ENCODE peak calls at places on chromosomes 5 and 9, in four cellular contexts. One of them, this sample, is unnamed.

GRCh38 chr5:78803386-78803785 is 154.8 kb upstream of the LHFPL2 start:
- DNase-seq in CD8-positive, alpha-beta T cell: no peak
- DNase-seq in HCT116: no peak
- DNase-seq in H9: no peak
- DNase-seq in this sample: no peak

GRCh38 chr9:109455861-109456260 is 42.2 kb downstream of the PTPN3 start:
- DNase-seq in HCT116: no peak
- DNase-seq in CD8-positive, alpha-beta T cell: no peak
- DNase-seq in H9: peak
- DNase-seq in this sample: no peak

GRCh38 chr9:13205824-13206223 is 73.7 kb downstream of the MPDZ start:
- DNase-seq in HCT116: no peak
- DNase-seq in CD8-positive, alpha-beta T cell: no peak
- DNase-seq in H9: no peak
- DNase-seq in this sample: no peak

GRCh38 chr5:135391123-135391868 is 7.7 kb downstream of the MACROH2A1 start:
- DNase-seq in CD8-positive, alpha-beta T cell: no peak
- DNase-seq in HCT116: no peak
- DNase-seq in H9: no peak
- DNase-seq in this sample: no peak

GRCh38 chr9:135590486-135591079 is 29.0 kb downstream of the PAEP start:
- DNase-seq in H9: no peak
- DNase-seq in CD8-positive, alpha-beta T cell: no peak
- DNase-seq in HCT116: no peak
- DNase-seq in this sample: no peak

GRCh38 chr9:91334053-91334452 is 27.7 kb downstream of the AUH start:
- DNase-seq in CD8-positive, alpha-beta T cell: no peak
- DNase-seq in H9: no peak
- DNase-seq in HCT116: no peak
- DNase-seq in this sample: no peak

GRCh38 chr9:114721491-114722362 is 39.7 kb upstream of the TEX48 start:
- DNase-seq in HCT116: no peak
- DNase-seq in CD8-positive, alpha-beta T cell: no peak
- DNase-seq in H9: no peak
- DNase-seq in this sample: no peak

GRCh38 chr5:181241393-181241975 is 2.2 kb downstream of the RACK1 start:
- DNase-seq in CD8-positive, alpha-beta T cell: no peak
- DNase-seq in H9: no peak
- DNase-seq in HCT116: no peak
- DNase-seq in this sample: no peak

GRCh38 chr9:69768101-69768500 is 8.3 kb upstream of the PTAR1 start:
- DNase-seq in HCT116: no peak
- DNase-seq in H9: no peak
- DNase-seq in CD8-positive, alpha-beta T cell: no peak
- DNase-seq in this sample: no peak

GRCh38 chr5:73966411-73966810 is 340.4 kb downstream of the ARHGEF28 start:
- DNase-seq in CD8-positive, alpha-beta T cell: no peak
- DNase-seq in HCT116: no peak
- DNase-seq in H9: no peak
- DNase-seq in this sample: no peak

GRCh38 chr5:168793844-168794837 is 215.0 kb upstream of the PANK3 start:
- DNase-seq in CD8-positive, alpha-beta T cell: no peak
- DNase-seq in HCT116: no peak
- DNase-seq in H9: no peak
- DNase-seq in this sample: no peak

GRCh38 chr5:171481791-171482536 is 62.5 kb downstream of the FGF18 start:
- DNase-seq in HCT116: no peak
- DNase-seq in H9: no peak
- DNase-seq in CD8-positive, alpha-beta T cell: no peak
- DNase-seq in this sample: no peak

GRCh38 chr5:154352960-154353548 is 92.7 kb upstream of the SAP30L start:
- DNase-seq in CD8-positive, alpha-beta T cell: no peak
- DNase-seq in H9: no peak
- DNase-seq in HCT116: no peak
- DNase-seq in this sample: no peak

GRCh38 chr5:39369123-39369815 is 5.0 kb upstream of the C9 start:
- DNase-seq in HCT116: no peak
- DNase-seq in H9: no peak
- DNase-seq in CD8-positive, alpha-beta T cell: no peak
- DNase-seq in this sample: no peak

GRCh38 chr5:42064821-42065220 is 139.7 kb downstream of the FBXO4 start:
- DNase-seq in CD8-positive, alpha-beta T cell: no peak
- DNase-seq in H9: no peak
- DNase-seq in HCT116: no peak
- DNase-seq in this sample: no peak

GRCh38 chr5:143898381-143898780 is 86.4 kb downstream of the HMHB1 start:
- DNase-seq in CD8-positive, alpha-beta T cell: no peak
- DNase-seq in H9: no peak
- DNase-seq in HCT116: no peak
- DNase-seq in this sample: no peak

GRCh38 chr9:18526686-18527085 is 52.7 kb downstream of the ADAMTSL1 start:
- DNase-seq in HCT116: no peak
- DNase-seq in H9: no peak
- DNase-seq in CD8-positive, alpha-beta T cell: no peak
- DNase-seq in this sample: no peak

GRCh38 chr5:34684281-34684979 is 28.3 kb downstream of the RAI14 start:
- DNase-seq in H9: no peak
- DNase-seq in CD8-positive, alpha-beta T cell: no peak
- DNase-seq in HCT116: peak
- DNase-seq in this sample: no peak

GRCh38 chr5:207599-207998 is 10.4 kb downstream of the CCDC127 start:
- DNase-seq in HCT116: no peak
- DNase-seq in H9: no peak
- DNase-seq in CD8-positive, alpha-beta T cell: no peak
- DNase-seq in this sample: no peak

GRCh38 chr5:42951169-42951846 is 88.8 kb downstream of the ANXA2R start:
- DNase-seq in H9: no peak
- DNase-seq in CD8-positive, alpha-beta T cell: peak
- DNase-seq in HCT116: no peak
- DNase-seq in this sample: no peak

GRCh38 chr9:89330513-89330912 is 12.2 kb downstream of the SECISBP2 start:
- DNase-seq in CD8-positive, alpha-beta T cell: no peak
- DNase-seq in H9: no peak
- DNase-seq in HCT116: no peak
- DNase-seq in this sample: no peak

GRCh38 chr9:38183994-38184568 is 115.1 kb upstream of the SHB start:
- DNase-seq in HCT116: no peak
- DNase-seq in H9: no peak
- DNase-seq in CD8-positive, alpha-beta T cell: no peak
- DNase-seq in this sample: no peak

GRCh38 chr5:180070726-180071417 is 687 bp downstream of the RNF130 start:
- DNase-seq in H9: no peak
- DNase-seq in HCT116: no peak
- DNase-seq in CD8-positive, alpha-beta T cell: no peak
- DNase-seq in this sample: no peak

GRCh38 chr9:13587581-13587980 is 308.1 kb upstream of the MPDZ start:
- DNase-seq in H9: peak
- DNase-seq in HCT116: no peak
- DNase-seq in CD8-positive, alpha-beta T cell: no peak
- DNase-seq in this sample: no peak

GRCh38 chr9:80650964-80651555 is 1038.3 kb downstream of the TLE1 start:
- DNase-seq in HCT116: no peak
- DNase-seq in H9: no peak
- DNase-seq in CD8-positive, alpha-beta T cell: no peak
- DNase-seq in this sample: no peak

GRCh38 chr9:121736147-121736721 is 84.8 kb downstream of the DAB2IP start:
- DNase-seq in H9: peak
- DNase-seq in HCT116: no peak
- DNase-seq in CD8-positive, alpha-beta T cell: no peak
- DNase-seq in this sample: no peak

GRCh38 chr5:132184588-132184987 is 43.1 kb downstream of the P4HA2 start:
- DNase-seq in H9: peak
- DNase-seq in HCT116: peak
- DNase-seq in CD8-positive, alpha-beta T cell: no peak
- DNase-seq in this sample: no peak

GRCh38 chr5:154986151-154986550 is 27.4 kb upstream of the KIF4B start:
- DNase-seq in HCT116: no peak
- DNase-seq in H9: no peak
- DNase-seq in CD8-positive, alpha-beta T cell: no peak
- DNase-seq in this sample: no peak

GRCh38 chr5:119418782-119419101 is 33.6 kb upstream of the HSD17B4 start:
- DNase-seq in HCT116: no peak
- DNase-seq in CD8-positive, alpha-beta T cell: no peak
- DNase-seq in H9: no peak
- DNase-seq in this sample: no peak

GRCh38 chr5:155895484-155895883 is 431.5 kb upstream of the SGCD start:
- DNase-seq in CD8-positive, alpha-beta T cell: no peak
- DNase-seq in H9: no peak
- DNase-seq in HCT116: no peak
- DNase-seq in this sample: no peak

GRCh38 chr9:34127035-34127948 is 794 bp upstream of the DCAF12 start:
- DNase-seq in HCT116: no peak
- DNase-seq in CD8-positive, alpha-beta T cell: no peak
- DNase-seq in H9: no peak
- DNase-seq in this sample: no peak

GRCh38 chr5:45261125-45261524 is 435.1 kb downstream of the HCN1 start:
- DNase-seq in CD8-positive, alpha-beta T cell: no peak
- DNase-seq in HCT116: no peak
- DNase-seq in H9: no peak
- DNase-seq in this sample: no peak

GRCh38 chr5:168724227-168724626 is 145.1 kb upstream of the PANK3 start:
- DNase-seq in CD8-positive, alpha-beta T cell: no peak
- DNase-seq in H9: no peak
- DNase-seq in HCT116: no peak
- DNase-seq in this sample: no peak

GRCh38 chr9:73042155-73042554 is 89.3 kb upstream of the ALDH1A1 start:
- DNase-seq in H9: no peak
- DNase-seq in CD8-positive, alpha-beta T cell: no peak
- DNase-seq in HCT116: no peak
- DNase-seq in this sample: no peak

GRCh38 chr5:176816043-176816745 is 5.8 kb downstream of the UNC5A start:
- DNase-seq in CD8-positive, alpha-beta T cell: no peak
- DNase-seq in H9: no peak
- DNase-seq in HCT116: no peak
- DNase-seq in this sample: no peak

GRCh38 chr5:57531333-57531732 is 48.7 kb upstream of the ACTBL2 start:
- DNase-seq in HCT116: no peak
- DNase-seq in CD8-positive, alpha-beta T cell: no peak
- DNase-seq in H9: no peak
- DNase-seq in this sample: no peak

DNA sequence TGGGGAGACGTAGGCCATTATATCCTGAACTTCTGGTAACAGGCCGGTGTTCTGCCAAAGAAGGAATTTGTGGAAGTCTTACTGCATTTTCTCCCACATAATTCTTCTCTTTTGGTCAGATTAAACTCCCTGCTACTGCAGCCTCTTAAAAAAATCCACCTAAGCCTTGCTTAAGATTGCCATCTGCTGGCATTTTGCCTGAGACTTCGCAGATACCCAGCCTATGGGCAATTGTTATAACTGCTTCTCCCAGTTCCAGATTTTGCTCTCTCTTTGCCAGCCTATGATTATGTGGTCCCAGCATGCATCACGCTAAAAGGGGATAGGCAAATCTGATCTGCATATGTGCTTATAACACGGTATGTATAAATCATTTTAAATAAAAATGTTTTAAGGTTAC is 391.7 kb upstream of the CHD1 start:
- DNase-seq in CD8-positive, alpha-beta T cell: no peak
- DNase-seq in HCT116: no peak
- DNase-seq in H9: peak
- DNase-seq in this sample: no peak
- TF ChIP-seq CTCF in CD8-positive, alpha-beta T cell: no peak
- TF ChIP-seq CTCF in HCT116: no peak
- TF ChIP-seq CTCF in H9: peak
- TF ChIP-seq CTCF in this sample: peak

GRCh38 chr5:53318303-53318702 is 162.1 kb upstream of the FST start:
- DNase-seq in H9: no peak
- DNase-seq in CD8-positive, alpha-beta T cell: no peak
- DNase-seq in HCT116: no peak
- DNase-seq in this sample: no peak
- TF ChIP-seq CTCF in H9: peak
- TF ChIP-seq CTCF in CD8-positive, alpha-beta T cell: no peak
- TF ChIP-seq CTCF in HCT116: peak
- TF ChIP-seq CTCF in this sample: no peak

DNA sequence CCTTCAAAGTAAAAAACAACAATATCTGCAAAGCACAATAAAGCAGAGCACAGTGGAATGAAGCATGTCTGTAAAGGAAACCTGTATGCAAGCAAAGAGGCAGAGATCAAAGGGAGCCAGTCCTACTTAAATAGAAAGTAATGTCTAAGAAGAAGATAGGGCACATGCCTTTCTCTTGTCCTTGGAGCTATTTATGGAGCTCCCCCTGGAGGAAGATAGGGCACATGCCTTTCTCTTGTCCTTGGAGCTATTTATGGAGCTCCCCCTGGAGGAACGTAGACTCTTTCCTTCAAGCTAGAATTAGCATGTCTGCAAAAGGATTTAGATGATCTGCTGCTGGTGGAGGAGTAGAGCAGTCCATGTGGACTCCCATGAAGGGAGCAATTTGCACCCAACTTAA is 168.1 kb upstream of the RASEF start:
- DNase-seq in CD8-positive, alpha-beta T cell: no peak
- DNase-seq in HCT116: peak
- DNase-seq in H9: no peak
- DNase-seq in this sample: no peak
- TF ChIP-seq CTCF in CD8-positive, alpha-beta T cell: no peak
- TF ChIP-seq CTCF in HCT116: peak
- TF ChIP-seq CTCF in H9: peak
- TF ChIP-seq CTCF in this sample: peak

GRCh38 chr9:71885467-71885866 is 25.5 kb downstream of the ABHD17B start:
- DNase-seq in CD8-positive, alpha-beta T cell: no peak
- DNase-seq in HCT116: no peak
- DNase-seq in H9: no peak
- DNase-seq in this sample: no peak

GRCh38 chr9:71895122-71895521 is 15.9 kb downstream of the ABHD17B start:
- DNase-seq in CD8-positive, alpha-beta T cell: no peak
- DNase-seq in HCT116: no peak
- DNase-seq in H9: no peak
- DNase-seq in this sample: no peak

GRCh38 chr9:71891557-71892189 is 19.3 kb downstream of the ABHD17B start:
- DNase-seq in HCT116: no peak
- DNase-seq in CD8-positive, alpha-beta T cell: no peak
- DNase-seq in H9: no peak
- DNase-seq in this sample: no peak

GRCh38 chr9:71886015-71886414 is 25.0 kb downstream of the ABHD17B start:
- DNase-seq in HCT116: no peak
- DNase-seq in H9: no peak
- DNase-seq in CD8-positive, alpha-beta T cell: no peak
- DNase-seq in this sample: no peak

DNA sequence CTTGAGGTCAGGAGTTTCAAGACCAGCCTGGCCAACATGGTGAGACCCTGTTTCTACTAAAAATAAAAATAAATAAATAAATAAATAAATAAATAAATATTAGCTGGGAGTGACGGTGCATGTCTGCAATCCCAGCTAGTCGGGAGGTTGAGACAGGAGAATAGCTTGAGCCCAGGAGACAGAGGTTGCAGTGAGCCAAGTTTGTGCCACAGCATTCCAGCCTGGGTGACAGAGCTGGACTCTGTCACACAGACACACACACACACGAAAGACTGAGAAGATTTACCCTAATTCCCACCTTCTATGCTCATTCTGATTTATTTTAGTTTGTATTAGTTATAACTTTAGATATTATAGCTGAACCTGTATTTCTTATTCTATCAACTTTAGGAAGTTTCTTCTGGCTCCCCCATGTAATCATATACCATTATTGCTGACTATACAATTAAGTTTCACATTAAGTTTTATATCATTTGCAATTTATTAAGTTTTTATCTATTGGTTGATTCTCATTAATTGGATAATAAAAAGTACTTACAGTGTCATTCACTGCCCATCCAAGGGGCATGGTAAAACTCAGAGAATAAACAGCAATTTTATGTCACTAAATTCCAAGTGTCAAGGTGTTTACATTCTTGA is 20.8 kb downstream of the ABHD17B start:
- DNase-seq in H9: no peak
- DNase-seq in HCT116: no peak
- DNase-seq in CD8-positive, alpha-beta T cell: no peak
- DNase-seq in this sample: no peak
- TF ChIP-seq CTCF in H9: no peak
- TF ChIP-seq CTCF in HCT116: no peak
- TF ChIP-seq CTCF in CD8-positive, alpha-beta T cell: no peak
- TF ChIP-seq CTCF in this sample: no peak

This sample was measured in D721Med.